ENCODE peak calls at places on chromosomes 3 and 15, in eight cellular contexts. F, P, Y, I, D, Q, V and R are unnamed samples.

GRCh38 chr3:109241459-109241858 is 74.9 kb downstream of the DPPA2 start:
- DNase-seq in V (no peak), Y (no peak), D (no peak), P (no peak), F (no peak), Q (no peak), I (no peak), R (no peak)

GRCh38 chr3:15205482-15205933 is 538 bp upstream of the CAPN7 start:
- DNase-seq in Q (no peak), V (no peak), Y (no peak), I (no peak), P (no peak), F (no peak), D (no peak), R (no peak)

GRCh38 chr15:81877533-81878227 is 168.1 kb downstream of the MEX3B start:
- DNase-seq in V (no peak), Y (no peak), I (no peak), F (no peak), D (no peak), P (no peak), Q (no peak), R (no peak)

GRCh38 chr15:71443538-71443937 is 328.3 kb downstream of the THSD4 start:
- DNase-seq in V (peak), F (peak), P (no peak), I (peak), D (no peak), Y (peak), Q (peak), R (peak)

GRCh38 chr3:126446791-126447190 is 28.9 kb downstream of the ZXDC start:
- DNase-seq in P (no peak), Y (no peak), V (no peak), I (no peak), F (no peak), D (no peak), Q (no peak), R (no peak)

GRCh38 chr3:124351430-124352142 is 359.7 kb upstream of the ROPN1 start:
- DNase-seq in P (peak), I (peak), D (no peak), F (no peak), V (peak), Q (peak), Y (peak), R (no peak)

GRCh38 chr3:66153961-66154923 is 66.6 kb upstream of the SLC25A26 start:
- DNase-seq in Q (no peak), P (no peak), V (no peak), F (no peak), I (peak), Y (no peak), D (no peak), R (no peak)

GRCh38 chr3:184239710-184240109 is 9.1 kb downstream of the ALG3 start:
- DNase-seq in Q (no peak), P (no peak), Y (no peak), I (no peak), V (no peak), D (no peak), F (no peak), R (no peak)

GRCh38 chr15:55710286-55710685 is 32.7 kb downstream of the PRTG start:
- DNase-seq in F (no peak), I (no peak), Q (no peak), V (no peak), D (no peak), P (no peak), Y (no peak), R (no peak)

GRCh38 chr3:70757658-70758057 is 445.2 kb upstream of the MDFIC2 start:
- DNase-seq in V (no peak), Y (no peak), I (no peak), Q (no peak), P (no peak), F (no peak), D (no peak), R (no peak)

GRCh38 chr3:98596902-98597500 is 3.6 kb upstream of the CPOX start:
- DNase-seq in F (no peak), V (peak), Y (no peak), D (no peak), Q (peak), I (peak), P (no peak), R (no peak)

GRCh38 chr15:100383302-100384107 is 41.7 kb upstream of the ADAMTS17 start:
- DNase-seq in D (no peak), Y (peak), Q (peak), F (no peak), P (no peak), V (peak), I (peak), R (no peak)

GRCh38 chr15:88375234-88375926 is 91.8 kb downstream of the MRPL46 start:
- DNase-seq in D (no peak), P (no peak), F (no peak), Q (no peak), V (peak), Y (no peak), I (peak), R (no peak)

GRCh38 chr3:143040264-143040879 is 39.0 kb downstream of the U2SURP start:
- DNase-seq in F (no peak), V (peak), P (no peak), D (no peak), Q (no peak), Y (peak), I (peak), R (no peak)

GRCh38 chr3:162354343-162354742 is 857.7 kb downstream of the OTOL1 start:
- DNase-seq in P (no peak), V (no peak), D (no peak), Y (peak), I (no peak), F (no peak), Q (no peak), R (no peak)

GRCh38 chr3:42802876-42803799 is 1.2 kb downstream of the HIGD1A start:
- DNase-seq in V (peak), D (no peak), Q (peak), F (no peak), P (no peak), Y (peak), I (peak), R (no peak)

GRCh38 chr3:76043746-76044145 is 258.4 kb upstream of the ZNF717 start:
- DNase-seq in Y (no peak), P (no peak), F (no peak), V (no peak), Q (no peak), I (no peak), D (no peak), R (no peak)

GRCh38 chr3:111215481-111215880 is 143.9 kb downstream of the NECTIN3 start:
- DNase-seq in P (no peak), Q (no peak), I (no peak), D (no peak), Y (peak), V (no peak), F (no peak), R (no peak)

GRCh38 chr3:12583280-12583679 is 26.4 kb downstream of the MKRN2 start:
- DNase-seq in Q (no peak), F (no peak), Y (no peak), V (no peak), I (no peak), D (no peak), P (no peak), R (no peak)